ENCODE peak calls at places on chromosomes 6 and 20, in four cellular contexts. U is effector memory CD4-positive, alpha-beta T cell; A is fibroblast of lung; B is pancreas. G is an unnamed sample. For H3K36me3 and H3K9me3, the result is how much of the 10 kb centered on the place peaks cover.

GRCh38 chr6:19723533-19723932 is 113.6 kb upstream of the ID4 start:
- DNase-seq in A (peak), B (no peak), U (no peak), G (no peak)

GRCh38 chr6:44966449-44967091 is 361.6 kb upstream of the RUNX2 start:
- DNase-seq in B (no peak), U (no peak), A (peak), G (no peak)

GRCh38 chr6:159761135-159761872 is 541 bp upstream of the ACAT2 start:
- DNase-seq in A (peak), U (no peak), B (peak), G (no peak)

GRCh38 chr20:46013826-46014516 is 5.3 kb downstream of the MMP9 start:
- DNase-seq in B (peak), A (no peak), U (peak), G (peak)

GRCh38 chr6:124984668-124985338 is 22.6 kb downstream of the RNF217 start:
- DNase-seq in A (peak), B (no peak), U (no peak), G (no peak)

GRCh38 chr20:51767018-51767866 is 948 bp downstream of the ATP9A start:
- DNase-seq in B (peak), A (peak), U (no peak), G (peak)

GRCh38 chr6:3079700-3080099 is 11.4 kb downstream of the RIPK1 start:
- DNase-seq in B (no peak), U (no peak), A (no peak), G (no peak)

GRCh38 chr6:44735631-44735963 is 348.1 kb downstream of the CDC5L start:
- DNase-seq in B (no peak), A (peak), U (no peak), G (no peak)

GRCh38 chr6:169452117-169452868 is 198.6 kb upstream of the THBS2 start:
- DNase-seq in A (peak), B (no peak), U (no peak), G (no peak)

GRCh38 chr20:51022803-51023616 is at the start of gene KCNG1:
- DNase-seq in A (peak), B (peak), U (no peak), G (no peak)

GRCh38 chr20:13268943-13269342 is 47.9 kb downstream of the ISM1 start:
- DNase-seq in U (no peak), A (no peak), B (no peak), G (no peak)

GRCh38 chr20:13271098-13271497 is 50.0 kb downstream of the ISM1 start:
- DNase-seq in A (no peak), U (no peak), B (no peak), G (no peak)

GRCh38 chr20:13267231-13267630 is 46.2 kb downstream of the ISM1 start:
- DNase-seq in B (no peak), U (no peak), A (no peak), G (no peak)

GRCh38 chr20:13271977-13272975 is 51.2 kb downstream of the ISM1 start:
- DNase-seq in U (no peak), B (no peak), A (no peak), G (no peak)

GRCh38 chr20:13270211-13270610 is 49.1 kb downstream of the ISM1 start:
- DNase-seq in U (no peak), A (no peak), B (no peak), G (no peak)
- H3K36me3 ChIP-seq in U (under half), A (under half), B (under half), G (under half)

GRCh38 chr20:1946442-1946761 is 47.5 kb downstream of the PDYN start:
- DNase-seq in B (no peak), A (no peak), U (no peak), G (no peak)

GRCh38 chr20:1946762-1947534 is 46.9 kb downstream of the PDYN start:
- DNase-seq in U (no peak), A (peak), B (peak), G (no peak)

GRCh38 chr20:1949306-1949705 is 44.6 kb downstream of the PDYN start:
- DNase-seq in B (no peak), U (no peak), A (no peak), G (no peak)

GRCh38 chr20:1945660-1946059 is 48.2 kb downstream of the PDYN start:
- DNase-seq in B (no peak), A (no peak), U (no peak), G (no peak)

GRCh38 chr20:1947535-1947846 is 46.4 kb downstream of the PDYN start:
- DNase-seq in B (no peak), U (no peak), A (no peak), G (no peak)
- H3K4me3 ChIP-seq in B (no peak), U (no peak), A (no peak), G (no peak)

GRCh38 chr6:97923249-97923648 is 640.2 kb upstream of the MMS22L start:
- DNase-seq in U (no peak), B (no peak), A (no peak), G (no peak)
- H3K9me3 ChIP-seq in U (under half), B (under half), A (under half), G (under half)

GRCh38 chr20:58995461-58996225 is 11.4 kb downstream of the CTSZ start:
- DNase-seq in U (no peak), A (no peak), B (no peak), G (no peak)

GRCh38 chr20:58996226-58996611 is 10.8 kb downstream of the CTSZ start:
- DNase-seq in B (no peak), A (no peak), U (no peak), G (no peak)

GRCh38 chr20:58992911-58993310 is 11.9 kb downstream of the NELFCD start:
- DNase-seq in B (no peak), U (no peak), A (no peak), G (no peak)

GRCh38 chr20:58993332-58994248 is 12.5 kb downstream of the NELFCD start:
- DNase-seq in B (peak), A (no peak), U (no peak), G (no peak)

DNA sequence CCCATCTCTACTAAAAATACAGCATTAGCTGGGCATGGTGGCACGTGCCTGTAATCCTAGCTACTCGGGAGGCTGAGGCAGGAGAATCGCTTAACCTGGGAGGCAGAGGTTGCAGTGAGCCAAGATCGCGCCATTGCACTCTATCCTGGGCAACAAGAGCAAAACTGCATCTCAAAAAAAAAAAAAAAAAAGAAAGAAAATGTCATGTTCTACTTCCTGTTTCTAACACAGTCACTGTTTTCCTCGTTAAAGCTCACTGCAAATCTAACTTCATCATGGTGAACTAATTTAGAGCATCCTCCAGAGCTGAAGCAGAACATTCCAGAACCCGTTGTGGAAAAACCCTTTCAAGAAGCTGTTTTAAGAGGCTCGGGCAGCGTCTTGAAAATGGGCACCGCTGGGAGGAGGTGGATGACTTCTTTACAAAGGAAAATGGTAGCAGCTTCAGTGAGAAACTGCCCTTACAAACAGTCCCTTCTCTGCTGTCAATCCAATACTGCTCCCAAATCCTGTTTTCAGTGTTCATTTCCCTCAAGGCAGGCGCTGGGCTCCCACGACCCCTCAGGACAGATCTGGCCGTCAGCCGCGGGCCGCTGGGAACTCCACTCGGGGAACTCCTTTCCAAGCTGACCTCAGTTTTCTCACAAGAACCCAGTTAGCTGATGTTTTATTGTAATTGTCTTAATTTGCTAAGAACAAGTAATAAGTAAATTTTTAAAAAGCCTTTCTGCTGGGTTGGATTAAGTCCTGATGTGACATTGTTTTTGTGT is 12.5 kb downstream of the CTSZ start:
- DNase-seq in B (no peak), U (no peak), A (no peak), G (no peak)
- H3K36me3 ChIP-seq in B (half or more), U (half or more), A (under half), G (under half)

DNA sequence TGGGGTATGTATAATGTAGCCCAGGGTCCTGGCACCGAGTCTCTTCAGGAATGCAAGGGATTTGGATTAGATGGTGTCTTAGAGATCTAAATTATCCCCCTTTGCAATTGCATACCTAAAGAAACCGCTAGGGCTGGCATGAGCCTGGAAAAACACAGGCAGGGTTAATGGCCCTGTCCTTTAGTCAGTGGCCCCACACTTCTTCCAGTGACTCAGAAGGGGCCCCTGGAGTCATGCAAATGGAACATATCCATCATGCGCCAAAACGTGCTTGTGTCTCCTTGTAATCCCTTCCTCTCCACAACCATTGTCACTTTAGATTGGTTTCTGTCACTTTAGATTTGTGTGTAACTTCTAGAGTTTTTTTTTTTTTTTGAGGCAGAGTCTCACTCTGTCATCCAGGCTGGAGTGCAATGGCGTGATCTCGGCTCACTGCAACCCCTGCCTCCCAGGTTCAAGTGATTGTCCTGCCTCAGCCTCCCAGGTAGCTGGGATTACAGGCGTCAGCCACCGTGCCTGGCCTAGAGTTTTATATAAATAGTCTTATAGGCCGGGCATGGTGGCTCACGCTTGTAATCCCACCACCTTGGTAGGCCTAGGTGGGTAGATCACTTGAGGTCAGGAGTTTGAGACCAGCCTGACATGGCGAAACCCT is 8.7 kb upstream of the MYBL2 start:
- DNase-seq in B (no peak), A (peak), U (no peak), G (no peak)
- H3K4me3 ChIP-seq in B (peak), A (peak), U (peak), G (peak)

G was measured in CD8-positive, alpha-beta T cell.